ENCODE peak calls at places on chromosomes 3 and 15, in seven cellular contexts. P is HCT116, J is K562, B is H1, U is HepG2, M is SK-N-SH, R is GM12878. O is an unnamed sample. For H3K36me3 and H3K27me3, the result is how much of the 10 kb centered on the place peaks cover.

GRCh38 chr3:52931889-52932288 is 34.5 kb upstream of the STIMATE start:
- DNase-seq in B (no peak), M (no peak), R (no peak), U (no peak), J (no peak), P (no peak), O (no peak)

GRCh38 chr3:14510838-14511622 is 29.1 kb downstream of the GRIP2 start:
- DNase-seq in J (no peak), R (no peak), B (no peak), M (no peak), P (no peak), U (no peak), O (no peak)

GRCh38 chr3:53709856-53710674 is 136.2 kb downstream of the CHDH start:
- DNase-seq in R (no peak), J (peak), P (peak), U (peak), M (peak), B (peak), O (peak)

GRCh38 chr15:39704684-39705083 is 78.0 kb downstream of the FSIP1 start:
- DNase-seq in J (peak), P (no peak), B (no peak), M (no peak), U (no peak), R (no peak), O (no peak)

GRCh38 chr15:39625856-39626255 is 45.0 kb downstream of the THBS1 start:
- DNase-seq in B (no peak), M (no peak), U (no peak), J (no peak), R (no peak), P (no peak), O (no peak)

GRCh38 chr15:83053151-83053550 is 13.9 kb downstream of the BTBD1 start:
- DNase-seq in R (no peak), U (no peak), J (no peak), P (no peak), B (no peak), M (no peak), O (peak)

GRCh38 chr3:197490098-197490497 is 65.7 kb downstream of the BDH1 start:
- DNase-seq in J (no peak), P (no peak), U (peak), M (no peak), B (no peak), R (no peak), O (no peak)

GRCh38 chr3:133588035-133588434 is 14.5 kb downstream of the CDV3 start:
- DNase-seq in U (no peak), B (no peak), M (no peak), P (no peak), R (no peak), J (no peak), O (no peak)

GRCh38 chr15:99326235-99326634 is 75.0 kb downstream of the LRRC28 start:
- DNase-seq in B (no peak), M (no peak), J (no peak), R (no peak), P (no peak), U (peak), O (no peak)

GRCh38 chr3:185968168-185968567 is 30.4 kb upstream of the TRA2B start:
- DNase-seq in U (no peak), B (no peak), R (no peak), J (no peak), M (no peak), P (no peak), O (no peak)

GRCh38 chr15:78070049-78070698 is 7.3 kb downstream of the TBC1D2B start:
- DNase-seq in R (no peak), U (no peak), B (no peak), J (no peak), M (no peak), P (no peak), O (no peak)

GRCh38 chr3:66481071-66482001 is 19.5 kb downstream of the LRIG1 start:
- DNase-seq in U (peak), B (no peak), M (no peak), P (no peak), J (no peak), R (no peak), O (no peak)

GRCh38 chr15:60961541-60961940 is 267.6 kb downstream of the RORA start:
- DNase-seq in B (no peak), M (no peak), R (no peak), P (no peak), J (no peak), U (no peak), O (no peak)

GRCh38 chr15:73755481-73755880 is 2.3 kb upstream of the INSYN1 start:
- DNase-seq in M (peak), B (no peak), U (no peak), R (no peak), J (no peak), P (no peak), O (no peak)

GRCh38 chr3:123730816-123731215 is 146.0 kb upstream of the HACD2 start:
- DNase-seq in M (no peak), R (no peak), J (no peak), B (no peak), U (no peak), P (no peak), O (no peak)

GRCh38 chr15:43911235-43911661 is 84.4 kb downstream of the WDR76 start:
- DNase-seq in R (no peak), P (no peak), M (no peak), J (no peak), U (no peak), B (no peak), O (peak)

GRCh38 chr15:27989428-27989827 is 109.7 kb downstream of the OCA2 start:
- DNase-seq in U (no peak), J (no peak), R (no peak), B (no peak), P (no peak), M (no peak), O (no peak)

GRCh38 chr3:149224736-149225594 is 3.3 kb upstream of the CP start:
- DNase-seq in M (peak), R (peak), P (no peak), B (no peak), J (no peak), U (peak), O (peak)

GRCh38 chr15:99095626-99096025 is 9.3 kb upstream of the SYNM start:
- DNase-seq in U (no peak), R (no peak), J (no peak), P (no peak), B (no peak), M (no peak), O (no peak)

GRCh38 chr15:80695099-80695910 is at the start of gene ABHD17C:
- DNase-seq in U (peak), M (peak), J (peak), B (peak), P (no peak), R (no peak), O (no peak)

GRCh38 chr3:150890831-150891230 is 14.4 kb downstream of the MINDY4B start:
- DNase-seq in U (no peak), R (no peak), P (no peak), M (no peak), J (no peak), B (no peak), O (no peak)

GRCh38 chr3:126481808-126482502 is 6.3 kb upstream of the ZXDC start:
- DNase-seq in P (no peak), R (no peak), J (no peak), M (peak), B (no peak), U (peak), O (no peak)

GRCh38 chr3:45677045-45677436 is 12.2 kb upstream of the SACM1L start:
- DNase-seq in J (no peak), U (peak), R (no peak), B (no peak), P (no peak), M (no peak), O (no peak)

GRCh38 chr3:25592510-25592968 is 72.2 kb downstream of the TOP2B start:
- DNase-seq in P (peak), B (no peak), R (no peak), M (no peak), J (peak), U (peak), O (no peak)

GRCh38 chr15:49370782-49371181 is 52.3 kb upstream of the FGF7 start:
- DNase-seq in B (no peak), U (no peak), M (no peak), P (peak), J (no peak), R (no peak), O (peak)

DNA sequence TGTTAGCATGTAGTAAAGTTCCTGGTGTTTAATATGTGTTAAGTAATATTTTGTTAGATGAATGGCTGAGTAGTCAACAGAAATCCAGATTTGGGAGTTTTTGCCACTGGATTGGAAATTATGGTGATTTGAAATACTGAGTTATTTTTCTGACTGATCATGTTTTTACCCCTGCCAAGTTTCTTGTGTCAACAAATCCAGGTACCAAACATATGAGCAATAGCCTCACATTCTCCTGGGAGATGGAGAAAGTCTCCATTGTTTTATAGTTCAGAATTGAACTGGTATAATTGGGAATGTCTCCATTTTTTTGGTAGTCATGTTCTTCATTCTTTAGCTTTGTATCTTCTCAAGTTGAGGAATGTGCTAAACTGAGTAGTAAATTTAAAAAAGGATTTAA is 767.2 kb upstream of the LMCD1 start:
- DNase-seq in B (no peak), M (no peak), J (no peak), P (no peak), U (no peak), R (no peak), O (no peak)
- TF ChIP-seq SIN3A in B (no peak), M (no peak), J (no peak), P (no peak), U (no peak), R (no peak), O (no peak)

GRCh38 chr15:101428758-101429157 is 60.7 kb downstream of the PCSK6 start:
- DNase-seq in P (no peak), U (no peak), M (peak), R (no peak), B (peak), J (no peak), O (no peak)

GRCh38 chr15:101425787-101426365 is 63.6 kb downstream of the PCSK6 start:
- DNase-seq in R (no peak), B (peak), J (no peak), P (no peak), U (no peak), M (no peak), O (no peak)

GRCh38 chr15:101427606-101428487 is 61.7 kb downstream of the PCSK6 start:
- DNase-seq in J (no peak), B (peak), U (no peak), R (no peak), M (no peak), P (no peak), O (no peak)

GRCh38 chr15:101424984-101425383 is 64.5 kb downstream of the PCSK6 start:
- DNase-seq in J (no peak), B (peak), U (no peak), P (no peak), R (no peak), M (no peak), O (no peak)

DNA sequence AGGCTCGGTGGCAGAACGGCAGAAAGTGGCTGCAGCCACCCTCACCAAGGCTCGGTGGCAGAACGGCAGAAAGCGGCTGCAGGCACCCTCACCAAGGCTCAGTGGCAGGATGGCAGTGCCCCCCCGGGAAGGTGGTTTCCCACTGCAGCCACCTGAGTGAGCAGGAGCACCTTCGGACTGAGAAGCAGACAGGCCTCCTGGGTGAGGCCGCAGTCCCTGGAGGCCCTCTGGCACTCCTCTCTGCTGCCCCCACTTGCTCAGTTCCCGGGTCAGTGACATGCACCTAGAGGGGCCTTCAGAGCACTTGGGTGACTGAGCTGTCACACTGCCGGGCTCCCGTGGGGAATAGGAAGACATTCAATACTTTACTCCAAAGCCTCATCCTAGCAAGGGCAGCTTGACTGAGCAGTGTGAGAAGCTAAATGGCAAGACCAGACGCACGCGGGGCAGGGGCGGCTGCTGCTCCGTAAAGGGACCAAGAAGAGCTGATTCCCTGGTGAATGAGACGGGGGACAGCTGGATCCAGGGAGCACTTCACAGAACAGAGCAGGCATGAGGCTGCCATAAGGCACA is 62.7 kb downstream of the PCSK6 start:
- DNase-seq in R (no peak), M (no peak), B (peak), J (no peak), P (no peak), U (no peak), O (no peak)
- H3K36me3 ChIP-seq in R (under half), M (under half), B (under half), J (under half), P (under half), U (under half), O (under half)

GRCh38 chr3:124773351-124774304 is 43.4 kb downstream of the UMPS start:
- DNase-seq in J (no peak), P (no peak), R (no peak), M (no peak), B (no peak), U (no peak), O (no peak)
- H3K27me3 ChIP-seq in J (under half), P (under half), R (under half), M (under half), B (under half), U (under half), O (under half)

DNA sequence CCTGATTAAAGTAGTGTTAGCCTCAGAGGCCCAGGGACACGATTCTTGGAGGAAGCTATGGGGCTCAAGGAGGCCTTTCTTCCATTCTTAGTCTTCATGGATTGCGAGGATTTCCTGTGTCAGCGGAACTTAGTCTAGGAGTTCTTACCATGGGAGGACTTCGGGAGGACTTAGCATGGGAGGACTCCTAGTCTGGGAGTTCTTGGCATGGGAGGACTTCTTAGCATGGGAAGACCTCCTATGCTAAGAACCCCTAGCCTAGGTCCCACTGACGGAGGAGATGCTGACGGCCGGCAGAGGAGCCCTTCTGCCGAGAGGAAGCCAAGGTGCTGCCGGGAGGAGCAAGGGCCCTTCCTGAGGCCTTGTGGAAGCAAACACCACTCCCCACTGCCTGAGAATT is 35.6 kb upstream of the LDHAL6B start:
- DNase-seq in P (no peak), U (no peak), B (no peak), J (no peak), M (no peak), R (no peak), O (no peak)
- TF ChIP-seq SIN3A in P (no peak), U (no peak), B (no peak), J (no peak), M (no peak), R (no peak), O (no peak)

O was measured in Panc1.